ENCODE peak calls at places on chromosomes 12 and 14, in five cellular contexts. U is dorsolateral prefrontal cortex, I is tibial artery, V is lung, A is fibroblast of lung. Q is an unnamed sample. For H3K27me3, the result is how much of the 10 kb centered on the place peaks cover.

GRCh38 chr12:54394281-54394719 is 9.8 kb upstream of the ZNF385A start:
- DNase-seq in I (no peak), V (peak), U (peak), A (peak), Q (peak)

GRCh38 chr12:31325524-31325875 is 450 bp downstream of the SINHCAF start:
- DNase-seq in I (peak), A (no peak), U (peak), V (peak), Q (peak)

GRCh38 chr12:124904306-124905098 is 9.9 kb downstream of the UBC start:
- DNase-seq in I (peak), U (no peak), A (peak), V (peak), Q (no peak)

GRCh38 chr14:53979747-53980642 is 23.4 kb upstream of the BMP4 start:
- DNase-seq in A (peak), U (no peak), V (no peak), I (peak), Q (no peak)

GRCh38 chr14:25150934-25151790 is 101.2 kb upstream of the STXBP6 start:
- DNase-seq in I (no peak), U (no peak), V (no peak), A (peak), Q (peak)

GRCh38 chr12:79069009-79069408 is 204.4 kb downstream of the SYT1 start:
- DNase-seq in U (no peak), I (no peak), A (no peak), V (no peak), Q (peak)

GRCh38 chr12:51827925-51828818 is 20.3 kb downstream of the FIGNL2 start:
- DNase-seq in U (no peak), A (peak), V (peak), I (no peak), Q (no peak)

GRCh38 chr14:60734465-60735242 is at the start of gene MNAT1:
- DNase-seq in A (peak), U (peak), I (peak), V (peak), Q (peak)

GRCh38 chr14:32104803-32105202 is 27.7 kb downstream of the ARHGAP5 start:
- DNase-seq in V (no peak), I (no peak), U (no peak), A (no peak), Q (no peak)

GRCh38 chr14:91985008-91985407 is 37.5 kb upstream of the FBLN5 start:
- DNase-seq in V (no peak), A (peak), U (no peak), I (no peak), Q (no peak)

GRCh38 chr12:77941396-77941795 is 110.7 kb downstream of the NAV3 start:
- DNase-seq in I (no peak), U (no peak), A (no peak), V (no peak), Q (no peak)

GRCh38 chr12:96989916-96990315 is 82.9 kb downstream of the NEDD1 start:
- DNase-seq in U (no peak), A (no peak), I (no peak), V (no peak), Q (peak)

GRCh38 chr14:93533864-93534263 is 103.1 kb downstream of the UNC79 start:
- DNase-seq in I (no peak), V (no peak), U (no peak), A (no peak), Q (no peak)

GRCh38 chr12:103401421-103401820 is 94.3 kb downstream of the C12orf42 start:
- DNase-seq in U (no peak), V (no peak), I (no peak), A (no peak), Q (no peak)

GRCh38 chr12:130976171-130976720 is 22.5 kb downstream of the ADGRD1 start:
- DNase-seq in I (no peak), U (no peak), A (no peak), V (no peak), Q (no peak)

GRCh38 chr12:122423258-122424165 is 1.0 kb upstream of the CLIP1 start:
- DNase-seq in V (peak), A (peak), U (no peak), I (no peak), Q (no peak)

GRCh38 chr12:105555556-105555973 is 225.1 kb downstream of the C12orf75 start:
- DNase-seq in I (no peak), U (no peak), V (no peak), A (peak), Q (no peak)

GRCh38 chr14:72708708-72709475 is 185.0 kb downstream of the DPF3 start:
- DNase-seq in A (no peak), U (no peak), V (no peak), I (no peak), Q (no peak)

GRCh38 chr14:20247651-20248246 is 8.7 kb downstream of the OR11H4 start:
- DNase-seq in U (no peak), A (no peak), I (no peak), V (no peak), Q (peak)
- TF ChIP-seq CTCF in U (no peak), A (no peak), I (no peak), V (no peak), Q (peak)

DNA sequence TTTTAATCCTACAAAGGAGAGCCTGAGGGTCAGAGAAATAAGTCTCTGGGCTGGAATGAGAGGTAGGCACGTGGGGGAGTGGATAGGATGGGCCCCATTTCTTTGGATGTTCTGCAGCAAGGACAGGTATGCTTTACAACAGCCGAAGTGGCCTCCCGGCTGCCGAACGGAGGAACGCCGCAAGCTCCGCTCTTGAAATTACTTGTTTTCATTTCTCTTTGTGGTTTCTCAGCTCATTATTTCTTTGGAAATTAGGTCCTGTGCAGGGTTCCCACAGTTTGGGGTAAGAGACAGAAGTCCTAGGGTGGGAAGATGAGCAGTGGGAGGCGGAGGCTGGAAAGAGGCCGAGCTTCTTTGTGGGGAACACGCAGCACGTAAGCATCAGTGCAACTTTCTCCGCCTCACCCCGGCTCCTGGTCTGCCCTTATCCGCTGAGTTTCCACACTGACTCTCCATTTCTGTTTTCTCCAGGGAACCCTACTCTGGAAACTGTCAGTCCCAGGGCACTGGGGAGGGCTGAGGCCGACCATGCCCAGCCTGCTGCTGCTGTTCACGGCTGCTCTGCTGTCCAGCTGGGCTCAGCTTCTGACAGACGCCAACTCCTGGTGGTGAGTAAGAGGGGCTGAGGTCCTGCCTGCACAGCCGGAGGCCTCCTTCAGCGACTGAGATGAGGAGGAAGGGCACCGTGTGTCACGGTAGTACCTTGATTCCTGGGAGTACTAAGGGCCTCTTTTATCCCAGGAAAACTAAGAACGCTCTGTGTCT is 2.0 kb downstream of the WNT5B start:
- DNase-seq in I (no peak), U (no peak), A (peak), V (no peak), Q (no peak)
- H3K27me3 ChIP-seq in I (under half), U (under half), A (under half), V (under half), Q (under half)

GRCh38 chr14:64701660-64702059 is 2.6 kb upstream of the PLEKHG3 start:
- DNase-seq in I (no peak), U (no peak), A (no peak), V (no peak), Q (no peak)
- H3K27ac ChIP-seq in I (peak), U (peak), A (no peak), V (no peak), Q (no peak)

GRCh38 chr12:69733638-69734037 is 5.0 kb upstream of the RAB3IP start:
- DNase-seq in U (no peak), A (no peak), V (no peak), I (no peak), Q (no peak)

GRCh38 chr12:69738351-69739286 is at the start of gene RAB3IP:
- DNase-seq in U (peak), A (peak), I (peak), V (peak), Q (peak)

GRCh38 chr12:69744109-69744508 is 5.4 kb downstream of the RAB3IP start:
- DNase-seq in V (no peak), A (no peak), I (no peak), U (no peak), Q (no peak)

DNA sequence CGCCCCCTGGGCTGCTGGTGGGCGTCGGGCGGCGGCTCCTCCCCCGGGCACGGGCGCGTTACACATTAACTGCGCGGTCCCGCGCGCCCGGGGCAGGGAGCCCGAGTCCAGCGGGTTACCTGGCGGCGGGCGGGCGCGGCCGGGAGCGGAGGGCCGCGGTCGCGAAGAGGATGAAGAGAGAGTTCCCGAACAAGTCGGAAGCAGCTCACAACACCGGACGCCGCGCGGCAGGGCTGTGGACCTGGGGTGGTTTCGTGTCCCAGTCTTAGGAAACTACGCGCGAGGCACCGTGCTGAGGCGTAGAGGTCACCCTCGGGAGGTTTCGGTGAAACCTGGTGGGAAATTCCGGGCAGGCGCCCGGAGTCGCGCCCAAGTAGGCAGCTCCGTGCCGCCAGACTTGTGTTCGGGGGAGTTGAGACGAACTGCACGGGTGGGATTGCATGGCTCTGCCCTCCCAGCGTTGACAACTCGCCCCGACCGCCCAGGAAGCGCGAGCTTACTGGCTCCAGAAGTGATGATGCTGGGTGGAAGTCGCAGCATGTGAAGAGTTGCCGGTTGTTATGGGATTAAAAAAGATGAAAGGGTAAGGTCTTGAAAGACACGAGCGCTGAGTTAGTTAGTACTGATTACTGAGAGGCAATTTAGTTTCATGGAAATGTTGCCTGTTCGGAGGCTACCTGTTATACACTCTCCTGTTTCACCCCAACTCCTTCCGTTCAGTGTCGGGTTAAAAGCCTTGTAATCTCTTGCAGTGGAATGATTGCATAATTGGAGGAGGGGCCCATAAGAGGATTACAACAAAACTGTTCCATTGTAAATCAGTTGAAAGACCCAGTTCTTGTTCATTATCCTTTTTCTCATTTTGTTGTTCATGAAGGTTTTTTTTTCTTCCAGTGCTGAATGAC is 879 bp downstream of the RAB3IP start:
- DNase-seq in V (peak), U (peak), A (peak), I (peak), Q (peak)
- TF ChIP-seq CTCF in V (no peak), U (no peak), A (no peak), I (no peak), Q (no peak)

GRCh38 chr12:26112232-26112631 is 12.6 kb downstream of the BHLHE41 start:
- DNase-seq in I (no peak), A (no peak), V (no peak), U (no peak), Q (no peak)
- H3K27me3 ChIP-seq in I (under half), A (under half), V (under half), U (under half), Q (under half)

DNA sequence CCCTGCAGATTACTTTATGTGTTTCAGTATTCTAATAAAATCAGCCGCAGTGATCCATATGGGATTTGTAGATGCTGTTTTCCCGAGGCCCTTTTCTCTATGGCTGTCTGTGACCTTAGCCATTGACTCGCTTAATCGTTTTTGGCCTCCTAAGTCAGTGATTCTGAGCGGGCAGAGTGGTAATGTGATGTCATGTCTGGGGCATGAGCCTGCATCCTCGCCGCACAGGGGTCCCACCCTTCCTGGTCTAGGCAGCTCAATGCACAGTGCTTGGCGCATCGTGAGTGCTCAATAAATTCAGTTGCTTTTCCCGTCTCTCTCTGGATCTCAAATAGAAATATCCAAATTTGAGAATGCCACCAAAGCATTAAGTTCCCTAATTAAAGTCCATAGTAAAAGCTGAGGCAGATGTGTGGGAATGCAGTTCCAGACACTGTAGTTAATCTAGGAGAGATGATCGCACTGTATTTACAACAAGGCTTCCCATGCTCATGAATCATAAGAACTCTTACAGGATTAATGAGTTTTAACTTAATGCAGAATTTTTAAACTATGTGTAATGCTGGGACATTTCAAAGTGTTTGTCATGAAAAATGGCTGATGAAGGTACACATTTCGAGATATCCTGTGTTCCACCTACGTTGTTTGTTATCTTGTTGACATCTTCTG is 29.3 kb downstream of the HMGA2 start:
- DNase-seq in V (no peak), U (no peak), A (peak), I (no peak), Q (no peak)
- H3K27ac ChIP-seq in V (no peak), U (no peak), A (no peak), I (no peak), Q (no peak)

GRCh38 chr14:67428501-67429031 is 16.6 kb upstream of the PLEK2 start:
- DNase-seq in U (no peak), A (peak), V (no peak), I (no peak), Q (no peak)
- TF ChIP-seq CTCF in U (no peak), A (no peak), V (no peak), I (no peak), Q (no peak)

GRCh38 chr14:36716614-36717184 is 55.0 kb downstream of the PAX9 start:
- DNase-seq in I (no peak), U (no peak), A (no peak), V (no peak), Q (no peak)
- H3K27me3 ChIP-seq in I (under half), U (under half), A (under half), V (under half), Q (under half)

Q was measured in MM.1S.